ENCODE peak calls at places on chromosomes 11 and 22, in five cellular contexts. One of them, this sample, is unnamed.

GRCh38 chr11:44746894-44747293 is 20.1 kb downstream of the TSPAN18 start:
- DNase-seq in EH: no peak
- DNase-seq in NCI-H2029: no peak
- DNase-seq in omental fat pad: no peak
- DNase-seq in A549: no peak
- DNase-seq in this sample: no peak

GRCh38 chr11:121932646-121933185 is 183.3 kb downstream of the BLID start:
- DNase-seq in EH: peak; percentile 63
- DNase-seq in NCI-H2029: no peak
- DNase-seq in omental fat pad: no peak
- DNase-seq in A549: no peak
- DNase-seq in this sample: no peak

GRCh38 chr11:116043857-116044256 is 539.6 kb upstream of the CADM1 start:
- DNase-seq in EH: no peak
- DNase-seq in NCI-H2029: no peak
- DNase-seq in omental fat pad: no peak
- DNase-seq in A549: no peak
- DNase-seq in this sample: no peak

GRCh38 chr11:12480401-12480800 is 103.0 kb downstream of the PARVA start:
- DNase-seq in EH: no peak
- DNase-seq in NCI-H2029: no peak
- DNase-seq in omental fat pad: no peak
- DNase-seq in A549: no peak
- DNase-seq in this sample: no peak

GRCh38 chr11:40819230-40819629 is 640.2 kb downstream of the LRRC4C start:
- DNase-seq in EH: no peak
- DNase-seq in NCI-H2029: no peak
- DNase-seq in omental fat pad: no peak
- DNase-seq in A549: no peak
- DNase-seq in this sample: no peak

GRCh38 chr11:37026741-37027140 is 428.7 kb upstream of the RAG2 start:
- DNase-seq in EH: no peak
- DNase-seq in NCI-H2029: no peak
- DNase-seq in omental fat pad: no peak
- DNase-seq in A549: no peak
- DNase-seq in this sample: no peak

GRCh38 chr22:16789860-16790493 is 35.2 kb downstream of the XKR3 start:
- DNase-seq in EH: no peak
- DNase-seq in NCI-H2029: no peak
- DNase-seq in omental fat pad: no peak
- DNase-seq in A549: no peak
- DNase-seq in this sample: no peak

GRCh38 chr11:123174196-123175183 is 20.6 kb downstream of the CLMP start:
- DNase-seq in EH: peak; percentile 99
- DNase-seq in NCI-H2029: no peak
- DNase-seq in omental fat pad: no peak
- DNase-seq in A549: peak; percentile 54
- DNase-seq in this sample: peak; percentile 78

GRCh38 chr11:116707250-116707649 is 65.5 kb downstream of the BUD13 start:
- DNase-seq in EH: no peak
- DNase-seq in NCI-H2029: peak; percentile 48
- DNase-seq in omental fat pad: no peak
- DNase-seq in A549: no peak
- DNase-seq in this sample: no peak

GRCh38 chr22:22378446-22379415 is 129.8 kb downstream of the ZNF280B start:
- DNase-seq in EH: no peak
- DNase-seq in NCI-H2029: no peak
- DNase-seq in omental fat pad: no peak
- DNase-seq in A549: no peak
- DNase-seq in this sample: no peak

GRCh38 chr22:50626856-50627451 is 998 bp downstream of the ARSA start:
- DNase-seq in EH: no peak
- DNase-seq in NCI-H2029: no peak
- DNase-seq in omental fat pad: no peak
- DNase-seq in A549: no peak
- DNase-seq in this sample: no peak

GRCh38 chr11:69310934-69311766 is 17.2 kb downstream of the MYEOV start:
- DNase-seq in EH: no peak
- DNase-seq in NCI-H2029: no peak
- DNase-seq in omental fat pad: no peak
- DNase-seq in A549: no peak
- DNase-seq in this sample: no peak

GRCh38 chr22:43050995-43051394 is 36.0 kb upstream of the PACSIN2 start:
- DNase-seq in EH: no peak
- DNase-seq in NCI-H2029: no peak
- DNase-seq in omental fat pad: no peak
- DNase-seq in A549: peak; percentile 46
- DNase-seq in this sample: no peak

GRCh38 chr11:61357233-61357893 is 4.3 kb downstream of the CYB561A3 start:
- DNase-seq in EH: no peak
- DNase-seq in NCI-H2029: no peak
- DNase-seq in omental fat pad: no peak
- DNase-seq in A549: no peak
- DNase-seq in this sample: no peak

GRCh38 chr11:70460959-70461358 is 62.6 kb downstream of the CTTN start:
- DNase-seq in EH: no peak
- DNase-seq in NCI-H2029: no peak
- DNase-seq in omental fat pad: no peak
- DNase-seq in A549: no peak
- DNase-seq in this sample: no peak

GRCh38 chr11:70580036-70580805 is 181.9 kb downstream of the CTTN start:
- DNase-seq in EH: no peak
- DNase-seq in NCI-H2029: no peak
- DNase-seq in omental fat pad: no peak
- DNase-seq in A549: no peak
- DNase-seq in this sample: peak; percentile 0

GRCh38 chr11:119741369-119742262 is 12.6 kb upstream of the NECTIN1 start:
- DNase-seq in EH: peak; percentile 35
- DNase-seq in NCI-H2029: no peak
- DNase-seq in omental fat pad: no peak
- DNase-seq in A549: peak; percentile 20
- DNase-seq in this sample: no peak

GRCh38 chr11:77109236-77110019 is 6.8 kb downstream of the OMP start:
- DNase-seq in EH: peak; percentile 71
- DNase-seq in NCI-H2029: no peak
- DNase-seq in omental fat pad: no peak
- DNase-seq in A549: no peak
- DNase-seq in this sample: no peak

This sample was measured in brain microvascular endothelial cell.